ENCODE peak calls at places on chromosomes 6 and 20, in four cellular contexts. W is K562, T is endothelial cell of umbilical vein, N is GM12878. M is an unnamed sample.

GRCh38 chr6:158038291-158039177 is 56.9 kb downstream of the SYNJ2 start:
- DNase-seq in N (no peak), T (no peak), W (no peak), M (no peak)

GRCh38 chr6:158290659-158291058 is 21.6 kb upstream of the TULP4 start:
- DNase-seq in N (peak), W (no peak), T (no peak), M (no peak)

GRCh38 chr20:51388227-51388626 is 154.3 kb downstream of the NFATC2 start:
- DNase-seq in T (peak), W (no peak), N (no peak), M (no peak)

GRCh38 chr6:82951389-82951788 is 114.3 kb downstream of the UBE3D start:
- DNase-seq in W (no peak), N (no peak), T (no peak), M (no peak)

GRCh38 chr20:48736636-48737035 is 91.2 kb downstream of the PREX1 start:
- DNase-seq in W (no peak), T (no peak), N (no peak), M (no peak)

GRCh38 chr6:44234101-44235090 is 11.0 kb downstream of the SLC29A1 start:
- DNase-seq in N (no peak), T (peak), W (peak), M (peak)

GRCh38 chr6:9140861-9141534 is 705.7 kb upstream of the SLC35B3 start:
- DNase-seq in W (no peak), N (no peak), T (no peak), M (no peak)

GRCh38 chr20:22861231-22861980 is 173.7 kb upstream of the SSTR4 start:
- DNase-seq in N (no peak), W (no peak), T (peak), M (no peak)

GRCh38 chr6:167350322-167350721 is 25.4 kb downstream of the TTLL2 start:
- DNase-seq in N (no peak), T (no peak), W (no peak), M (no peak)

GRCh38 chr20:56793916-56794315 is 164.8 kb downstream of the TFAP2C start:
- DNase-seq in N (no peak), T (no peak), W (no peak), M (no peak)

GRCh38 chr6:21278078-21278790 is 315.3 kb upstream of the SOX4 start:
- DNase-seq in N (no peak), T (no peak), W (no peak), M (no peak)

GRCh38 chr6:135537782-135538301 is 40.3 kb upstream of the AHI1 start:
- DNase-seq in T (peak), N (no peak), W (no peak), M (no peak)

GRCh38 chr6:90123796-90124195 is 172.8 kb downstream of the BACH2 start:
- DNase-seq in W (peak), N (no peak), T (no peak), M (no peak)

GRCh38 chr6:75128881-75129570 is 76.8 kb downstream of the COL12A1 start:
- DNase-seq in N (no peak), W (no peak), T (no peak), M (no peak)

GRCh38 chr6:34061348-34061747 is 84.5 kb downstream of the GRM4 start:
- DNase-seq in T (no peak), N (no peak), W (no peak), M (no peak)

GRCh38 chr20:1363522-1363921 is 29.3 kb downstream of the FKBP1A start:
- DNase-seq in N (no peak), W (no peak), T (no peak), M (no peak)

GRCh38 chr6:3014675-3015066 is 15.0 kb downstream of the NQO2 start:
- DNase-seq in T (no peak), N (no peak), W (no peak), M (no peak)

GRCh38 chr20:48147326-48147725 is 362.0 kb upstream of the SULF2 start:
- DNase-seq in T (no peak), N (no peak), W (no peak), M (no peak)

GRCh38 chr6:111841822-111842221 is 31.4 kb downstream of the FYN start:
- DNase-seq in T (peak), N (peak), W (no peak), M (no peak)

GRCh38 chr20:17708675-17709360 is 9.1 kb downstream of the BANF2 start:
- DNase-seq in W (no peak), N (no peak), T (no peak), M (no peak)

GRCh38 chr6:114087496-114087895 is 116.5 kb upstream of the HDAC2 start:
- DNase-seq in T (no peak), N (no peak), W (no peak), M (no peak)

GRCh38 chr20:63740070-63740500 is 509 bp downstream of the SLC2A4RG start:
- DNase-seq in W (peak), T (peak), N (no peak), M (no peak)
- TF ChIP-seq MYC in W (no peak), T (no peak), N (no peak), M (no peak)

DNA sequence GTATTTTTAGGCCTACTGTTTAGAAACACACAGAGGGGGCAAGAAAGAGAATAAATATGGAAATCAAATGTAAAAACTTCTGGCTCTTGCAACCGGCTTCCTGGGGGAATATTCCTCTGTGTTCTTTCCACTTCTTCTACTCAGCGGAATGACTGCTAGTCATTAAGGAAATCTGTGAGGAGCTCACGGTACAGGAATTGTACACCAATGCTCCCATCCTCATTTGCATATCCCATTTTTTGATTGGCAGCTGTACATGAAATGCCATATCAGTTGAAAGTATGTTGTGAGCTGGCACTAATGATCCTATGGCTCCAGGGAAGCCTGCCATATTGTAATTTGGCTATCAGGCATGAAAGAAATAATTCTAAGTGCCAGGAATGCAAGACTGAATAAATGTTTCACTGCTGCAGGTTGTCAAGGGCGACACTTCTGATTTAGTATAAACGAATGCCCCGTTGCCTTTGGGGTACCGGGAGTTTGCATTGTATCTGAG is 207.4 kb downstream of the ZNF217 start:
- DNase-seq in T (no peak), W (no peak), N (no peak), M (no peak)
- H2AFZ ChIP-seq in T (no peak), W (no peak), N (no peak), M (no peak)

DNA sequence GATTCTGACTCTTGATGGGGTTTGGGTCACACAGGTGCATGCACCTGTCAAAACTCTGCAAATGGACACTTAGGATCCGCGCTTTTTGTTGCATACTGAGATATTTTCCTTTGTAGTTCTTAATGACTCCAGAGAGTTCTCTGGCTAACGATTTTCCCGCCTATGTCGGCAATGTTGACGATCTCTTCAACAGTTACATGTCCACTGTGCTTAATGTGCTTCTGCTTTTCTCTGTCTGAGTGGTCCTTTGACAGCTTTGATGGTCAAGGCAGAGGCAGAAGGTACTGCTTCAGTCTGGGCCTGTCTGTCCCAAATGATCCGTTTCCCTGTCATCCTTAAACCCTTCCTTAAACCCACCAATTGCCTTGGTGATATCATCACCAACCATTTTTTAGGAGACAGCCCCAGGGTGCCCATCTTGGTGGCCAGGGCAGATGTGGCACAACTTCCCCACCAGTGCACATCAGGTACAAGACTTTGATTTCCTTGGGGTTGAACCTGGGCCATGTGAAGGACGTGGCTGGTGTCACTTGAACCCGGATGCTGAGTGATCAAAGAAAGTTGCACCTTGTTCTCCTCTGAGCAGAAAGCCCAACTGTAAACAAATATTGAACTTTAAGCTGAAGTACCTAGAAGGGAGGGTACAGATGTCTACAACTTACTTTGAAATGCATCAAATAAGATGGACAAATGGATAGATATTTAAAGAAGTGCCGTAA is 10.7 kb upstream of the BPIFB1 start:
- DNase-seq in T (no peak), N (no peak), W (no peak), M (no peak)
- TF ChIP-seq MYC in T (no peak), N (no peak), W (no peak), M (no peak)

GRCh38 chr20:45867129-45867810 is 9.9 kb downstream of the ZSWIM3 start:
- DNase-seq in T (no peak), W (no peak), N (no peak), M (no peak)

GRCh38 chr20:45866454-45866853 is 9.0 kb downstream of the ZSWIM3 start:
- DNase-seq in W (no peak), N (no peak), T (no peak), M (no peak)

GRCh38 chr20:45872626-45873025 is 8.4 kb upstream of the ZSWIM1 start:
- DNase-seq in N (no peak), T (no peak), W (no peak), M (peak)

GRCh38 chr20:45863543-45864470 is 6.4 kb downstream of the ZSWIM3 start:
- DNase-seq in N (no peak), W (no peak), T (no peak), M (peak)

DNA sequence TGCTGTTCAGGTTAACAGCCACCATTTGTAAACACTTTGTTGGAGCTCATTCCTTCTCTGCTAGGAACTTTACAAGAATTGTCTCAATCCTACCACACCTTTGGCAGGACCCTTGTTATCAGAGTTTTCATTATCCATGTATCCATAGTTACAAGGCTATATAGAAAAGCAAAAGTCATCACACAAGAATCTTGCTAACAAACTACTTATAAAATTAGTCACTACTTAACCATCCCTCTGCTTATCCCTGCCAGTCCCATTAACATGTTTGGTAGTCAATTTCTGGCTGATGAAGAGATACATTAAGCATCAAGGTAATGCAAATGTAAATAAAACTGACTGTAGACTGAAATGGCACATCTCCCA is 10.4 kb downstream of the ZSWIM3 start:
- DNase-seq in W (no peak), N (no peak), T (peak), M (no peak)
- H2AFZ ChIP-seq in W (no peak), N (no peak), T (no peak), M (no peak)

GRCh38 chr6:48747471-48747870 is 636.5 kb upstream of the PTCHD4 start:
- DNase-seq in T (no peak), W (no peak), N (no peak), M (no peak)

GRCh38 chr6:48743738-48744137 is 632.7 kb upstream of the PTCHD4 start:
- DNase-seq in N (no peak), T (no peak), W (no peak), M (no peak)

GRCh38 chr6:48744948-48745347 is 634.0 kb upstream of the PTCHD4 start:
- DNase-seq in W (no peak), N (no peak), T (no peak), M (no peak)

GRCh38 chr6:48747040-48747439 is 636.0 kb upstream of the PTCHD4 start:
- DNase-seq in W (no peak), N (no peak), T (no peak), M (no peak)
- TF ChIP-seq MYC in W (no peak), N (no peak), T (no peak), M (no peak)

DNA sequence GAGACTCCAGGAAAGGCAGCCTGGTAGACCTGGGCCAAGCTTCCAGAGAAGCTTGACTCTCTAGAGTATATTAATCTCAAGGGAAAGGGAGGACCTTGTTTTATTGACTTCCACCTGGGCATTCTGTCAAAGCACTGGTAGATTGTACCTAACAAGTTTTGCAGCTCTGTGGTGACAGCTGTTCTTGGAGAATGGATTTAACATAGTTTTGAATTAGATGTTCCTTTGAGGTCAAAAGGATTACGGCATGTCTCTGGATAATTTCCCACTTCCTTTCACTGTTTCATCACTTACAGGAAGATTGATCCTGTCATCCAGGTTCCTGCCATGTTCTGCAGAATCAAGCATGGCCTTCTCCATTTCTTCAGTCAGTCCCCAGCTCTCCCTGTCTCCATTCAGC is 246.0 kb downstream of the PHACTR1 start:
- DNase-seq in T (no peak), W (no peak), N (no peak), M (no peak)
- H2AFZ ChIP-seq in T (no peak), W (no peak), N (no peak), M (no peak)

GRCh38 chr6:70280462-70280861 is 22.4 kb downstream of the COL9A1 start:
- DNase-seq in W (no peak), N (no peak), T (no peak), M (no peak)
- TF ChIP-seq MYC in W (no peak), N (no peak), T (no peak), M (no peak)

DNA sequence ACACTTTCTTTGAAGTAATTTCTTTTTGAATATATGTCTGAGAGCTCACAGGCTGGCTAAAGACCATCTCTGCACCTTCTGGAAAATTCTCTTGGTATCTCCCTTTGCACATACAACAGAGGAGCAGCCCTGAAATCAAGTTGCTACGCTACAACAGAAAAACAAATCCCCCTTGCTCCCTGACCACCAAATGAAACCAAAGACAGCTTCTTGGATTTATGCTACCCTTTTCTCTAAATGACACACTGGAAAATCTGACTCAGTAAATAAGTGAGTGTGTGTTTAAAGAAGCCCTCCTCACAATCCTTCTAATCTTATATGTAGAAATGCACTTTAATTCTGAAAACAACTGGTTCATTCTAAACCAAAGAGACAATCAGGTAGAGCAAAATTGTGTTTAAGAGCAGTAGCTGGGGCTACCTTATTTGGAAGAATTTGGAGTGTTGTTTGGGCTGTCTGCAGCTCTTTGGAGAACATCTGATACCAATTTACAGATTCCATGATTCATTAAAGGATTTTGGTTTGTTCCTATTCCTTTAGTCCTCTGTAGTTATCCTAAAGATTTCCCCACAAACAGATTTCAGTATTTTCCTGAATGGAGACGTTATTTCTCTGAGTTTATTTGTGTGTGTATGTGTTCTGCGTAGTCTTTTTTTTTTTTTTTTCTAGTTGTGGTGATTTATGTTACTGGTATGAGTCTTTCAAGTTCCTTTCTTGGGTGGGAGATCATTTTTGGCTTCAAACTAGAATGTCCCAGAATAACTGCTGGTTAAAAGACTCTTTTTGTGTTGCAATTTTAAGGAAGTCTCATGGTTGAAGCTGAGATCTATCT is 36.4 kb upstream of the UTRN start:
- DNase-seq in T (no peak), W (no peak), N (no peak), M (no peak)
- H2AFZ ChIP-seq in T (no peak), W (no peak), N (no peak), M (no peak)

DNA sequence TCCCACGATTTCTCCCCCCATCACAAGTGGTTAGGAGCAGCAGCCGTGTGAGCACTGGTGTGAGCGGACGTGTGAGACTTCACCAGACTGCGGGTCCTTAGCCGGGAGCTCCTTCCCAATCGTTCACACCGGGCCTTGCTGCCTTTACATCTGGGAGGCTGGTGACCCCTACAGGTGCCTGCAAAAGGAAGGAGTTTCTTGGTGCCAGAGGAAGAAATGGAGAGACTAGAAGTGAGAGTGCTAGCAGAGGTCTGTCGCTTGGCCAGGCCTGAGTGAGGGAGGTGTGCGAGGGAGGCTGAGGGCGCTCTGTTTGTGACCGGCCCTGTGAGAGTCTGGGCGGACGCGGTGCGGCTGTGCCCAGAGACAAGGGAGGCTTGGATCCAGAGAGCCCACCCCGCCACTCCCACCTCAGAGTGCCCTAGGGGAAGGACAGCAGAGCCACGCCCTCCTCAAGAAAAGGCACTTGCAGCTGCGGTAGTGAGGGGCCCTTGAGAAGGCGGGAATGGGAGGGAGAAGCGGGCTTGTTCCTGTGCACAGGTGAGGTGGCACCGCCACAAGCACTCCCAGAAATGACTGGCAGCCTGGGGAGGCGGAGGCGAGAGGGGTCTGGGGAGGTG is 10.0 kb upstream of the ARMC2 start:
- DNase-seq in N (no peak), T (no peak), W (no peak), M (no peak)
- TF ChIP-seq MYC in N (no peak), T (no peak), W (no peak), M (no peak)

M was measured in HepG2.